ENCODE peak calls at places on chromosomes 6 and 20, in seven cellular contexts. G is AG09309, T is GM23338, S is HFFc6, P is K562, R is IMR-90, F is mesothelial cell of epicardium. E is an unnamed sample.

GRCh38 chr6:10736721-10737120 is 10.9 kb upstream of the TMEM14B start:
- DNase-seq in G (no peak), T (no peak), S (no peak), P (no peak), R (no peak), F (no peak), E (no peak)

GRCh38 chr20:33684533-33685327 is 1.5 kb downstream of the E2F1 start:
- DNase-seq in G (no peak), T (peak), S (no peak), P (no peak), R (no peak), F (no peak), E (no peak)

GRCh38 chr20:61435184-61435822 is 183.2 kb downstream of the CDH4 start:
- DNase-seq in G (no peak), T (no peak), S (no peak), P (no peak), R (no peak), F (no peak), E (no peak)

GRCh38 chr6:43091592-43091991 is 15.5 kb downstream of the PTK7 start:
- DNase-seq in G (no peak), T (no peak), S (no peak), P (no peak), R (no peak), F (no peak), E (no peak)

GRCh38 chr6:42928748-42929087 is 562 bp upstream of the CNPY3 start:
- DNase-seq in G (no peak), T (no peak), S (no peak), P (no peak), R (no peak), F (no peak), E (no peak)

GRCh38 chr6:56378966-56379608 is 131.7 kb upstream of the COL21A1 start:
- DNase-seq in G (no peak), T (no peak), S (no peak), P (no peak), R (no peak), F (no peak), E (no peak)

GRCh38 chr20:59776059-59776603 is 157.3 kb downstream of the SYCP2 start:
- DNase-seq in G (no peak), T (no peak), S (no peak), P (no peak), R (no peak), F (peak), E (no peak)

GRCh38 chr6:9083108-9083507 is 647.8 kb upstream of the SLC35B3 start:
- DNase-seq in G (no peak), T (no peak), S (no peak), P (no peak), R (no peak), F (no peak), E (no peak)

GRCh38 chr6:111662794-111663231 is 57.1 kb upstream of the TRAF3IP2 start:
- DNase-seq in G (no peak), T (no peak), S (peak), P (no peak), R (peak), F (no peak), E (no peak)

GRCh38 chr6:107832146-107833056 is 8.3 kb upstream of the SCML4 start:
- DNase-seq in G (no peak), T (no peak), S (no peak), P (no peak), R (no peak), F (no peak), E (no peak)

GRCh38 chr20:22887796-22888195 is 147.3 kb upstream of the SSTR4 start:
- DNase-seq in G (no peak), T (no peak), S (no peak), P (no peak), R (no peak), F (no peak), E (no peak)

GRCh38 chr6:89411019-89411268 is 1.1 kb downstream of the RRAGD start:
- DNase-seq in G (no peak), T (peak), S (no peak), P (no peak), R (no peak), F (peak), E (no peak)

GRCh38 chr6:168035098-168035660 is 37.7 kb downstream of the KIF25 start:
- DNase-seq in G (no peak), T (peak), S (peak), P (peak), R (peak), F (peak), E (peak)

GRCh38 chr6:143068001-143068400 is 7.3 kb downstream of the AIG1 start:
- DNase-seq in G (no peak), T (no peak), S (no peak), P (no peak), R (no peak), F (no peak), E (no peak)

GRCh38 chr6:93918258-93918657 is 498.9 kb upstream of the EPHA7 start:
- DNase-seq in G (no peak), T (no peak), S (no peak), P (no peak), R (no peak), F (no peak), E (no peak)

GRCh38 chr6:85479221-85479620 is 29.3 kb downstream of the NT5E start:
- DNase-seq in G (no peak), T (no peak), S (peak), P (no peak), R (peak), F (no peak), E (no peak)

GRCh38 chr6:34142599-34142998 is 3.3 kb downstream of the GRM4 start:
- DNase-seq in G (no peak), T (peak), S (no peak), P (peak), R (no peak), F (no peak), E (no peak)

GRCh38 chr6:49570474-49571079 is 20.1 kb downstream of the C6orf141 start:
- DNase-seq in G (no peak), T (no peak), S (peak), P (no peak), R (peak), F (no peak), E (no peak)

DNA sequence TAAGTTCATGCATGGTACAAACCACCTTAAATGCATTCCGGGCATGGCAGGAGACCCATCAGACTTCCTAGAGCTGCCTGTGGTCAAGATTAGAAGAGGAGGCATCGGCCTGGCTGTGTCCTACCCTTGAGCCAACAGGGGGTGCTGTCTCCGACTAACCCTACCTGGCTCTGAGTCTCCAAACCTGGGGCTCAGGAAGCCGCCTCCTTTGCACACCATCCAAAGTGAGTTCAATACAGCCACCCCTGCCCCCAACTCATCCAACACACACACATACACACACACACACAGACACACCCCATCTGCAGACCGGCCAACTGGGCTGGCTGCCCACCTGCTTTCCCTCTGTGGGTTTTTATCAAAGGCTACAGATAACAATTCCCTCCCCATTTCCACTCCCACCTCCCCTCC is 77.0 kb downstream of the JPH2 start:
- DNase-seq in G (no peak), T (peak), S (no peak), P (peak), R (no peak), F (no peak), E (no peak)
- TF ChIP-seq CTCF in G (peak), T (peak), S (peak), P (peak), R (peak), F (peak), E (peak)

DNA sequence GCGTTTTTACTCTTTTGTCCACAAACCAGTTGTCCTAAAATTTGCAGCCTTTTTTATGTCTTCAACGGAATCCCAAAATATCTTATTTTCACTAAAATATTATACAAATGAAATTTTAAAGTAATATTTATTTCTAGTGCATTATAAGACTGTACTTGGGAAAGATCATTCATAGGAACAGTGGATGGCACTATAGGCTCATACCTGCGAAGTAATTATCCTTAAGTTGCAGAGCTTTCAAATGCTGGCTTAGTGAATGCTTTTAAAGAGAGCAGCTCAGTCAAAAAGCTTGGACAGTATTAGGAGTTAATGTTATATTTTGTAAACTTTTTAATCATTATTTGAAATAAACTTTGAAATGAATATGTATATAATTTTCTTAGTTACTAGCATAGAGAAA is 254.9 kb downstream of the CDKAL1 start:
- DNase-seq in G (no peak), T (no peak), S (no peak), P (no peak), R (peak), F (no peak), E (no peak)
- TF ChIP-seq CTCF in G (peak), T (peak), S (peak), P (peak), R (peak), F (no peak), E (peak)

DNA sequence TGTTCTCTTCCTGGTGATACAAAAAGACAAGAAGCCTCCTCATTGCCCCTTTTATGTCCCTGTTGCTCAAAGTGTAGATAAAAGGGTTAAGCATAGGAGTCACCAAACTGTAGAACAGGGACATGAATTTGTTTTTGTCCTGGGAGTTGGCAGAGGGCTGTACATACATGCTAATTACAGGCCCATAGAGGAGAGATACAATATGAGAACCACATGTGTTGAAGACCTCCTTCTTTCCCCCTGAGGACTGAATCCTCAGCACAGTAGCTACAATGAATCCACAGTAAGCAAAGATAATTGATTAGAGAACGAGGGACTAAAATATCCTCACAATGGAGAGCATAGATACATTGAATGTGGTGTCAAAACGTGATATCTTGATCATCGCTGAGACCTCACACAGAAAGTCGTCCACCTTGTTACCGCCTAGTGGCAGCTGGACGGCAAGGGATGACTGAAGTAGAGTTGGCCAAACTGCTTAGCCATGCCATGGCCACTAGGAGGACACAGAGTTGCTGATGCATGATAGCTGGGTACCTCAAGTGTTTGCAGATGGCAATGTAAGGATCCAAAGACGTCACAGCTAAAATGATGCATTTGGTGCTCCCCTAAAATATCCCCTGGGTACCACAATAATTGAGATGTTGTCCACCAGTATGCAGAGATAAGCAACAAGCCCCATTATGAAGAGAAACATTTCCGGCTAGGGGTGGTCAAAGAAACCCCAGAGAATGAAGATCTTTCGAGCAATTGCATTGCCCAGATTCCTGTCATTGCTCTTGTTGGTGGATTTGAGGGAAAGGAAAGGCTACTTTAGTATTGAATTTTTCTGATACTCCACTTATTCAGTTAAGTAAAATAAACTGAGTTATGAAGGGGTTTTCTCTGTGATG is 15.0 kb downstream of the OR2B3 start:
- DNase-seq in G (no peak), T (peak), S (peak), P (peak), R (no peak), F (no peak), E (no peak)
- TF ChIP-seq CTCF in G (peak), T (peak), S (peak), P (peak), R (peak), F (peak), E (peak)

GRCh38 chr6:13487122-13488014 is at the start of gene GFOD1:
- DNase-seq in G (peak), T (peak), S (peak), P (peak), R (peak), F (peak), E (peak)
- TF ChIP-seq CTCF in G (peak), T (no peak), S (peak), P (no peak), R (peak), F (no peak), E (peak)

GRCh38 chr6:18055098-18055497 is 67.4 kb downstream of the NHLRC1 start:
- DNase-seq in G (no peak), T (no peak), S (no peak), P (no peak), R (no peak), F (no peak), E (no peak)
- TF ChIP-seq CTCF in G (no peak), T (no peak), S (no peak), P (no peak), R (no peak), F (no peak), E (no peak)

GRCh38 chr6:12637960-12638641 is 78.5 kb upstream of the PHACTR1 start:
- DNase-seq in G (peak), T (peak), S (peak), P (peak), R (peak), F (peak), E (peak)

GRCh38 chr6:12635375-12635774 is 81.2 kb upstream of the PHACTR1 start:
- DNase-seq in G (no peak), T (no peak), S (no peak), P (no peak), R (no peak), F (no peak), E (no peak)

GRCh38 chr6:12635813-12636212 is 80.8 kb upstream of the PHACTR1 start:
- DNase-seq in G (no peak), T (no peak), S (no peak), P (no peak), R (no peak), F (no peak), E (no peak)

GRCh38 chr6:12640438-12640837 is 76.1 kb upstream of the PHACTR1 start:
- DNase-seq in G (no peak), T (no peak), S (no peak), P (no peak), R (no peak), F (no peak), E (no peak)

GRCh38 chr6:12636336-12636735 is 80.2 kb upstream of the PHACTR1 start:
- DNase-seq in G (no peak), T (no peak), S (no peak), P (no peak), R (no peak), F (no peak), E (no peak)
- TF ChIP-seq CTCF in G (peak), T (no peak), S (peak), P (no peak), R (no peak), F (no peak), E (peak)

GRCh38 chr20:2538931-2539330 is 2.6 kb downstream of the TMC2 start:
- DNase-seq in G (no peak), T (no peak), S (no peak), P (no peak), R (no peak), F (no peak), E (no peak)
- TF ChIP-seq CTCF in G (no peak), T (no peak), S (no peak), P (no peak), R (no peak), F (no peak), E (no peak)

DNA sequence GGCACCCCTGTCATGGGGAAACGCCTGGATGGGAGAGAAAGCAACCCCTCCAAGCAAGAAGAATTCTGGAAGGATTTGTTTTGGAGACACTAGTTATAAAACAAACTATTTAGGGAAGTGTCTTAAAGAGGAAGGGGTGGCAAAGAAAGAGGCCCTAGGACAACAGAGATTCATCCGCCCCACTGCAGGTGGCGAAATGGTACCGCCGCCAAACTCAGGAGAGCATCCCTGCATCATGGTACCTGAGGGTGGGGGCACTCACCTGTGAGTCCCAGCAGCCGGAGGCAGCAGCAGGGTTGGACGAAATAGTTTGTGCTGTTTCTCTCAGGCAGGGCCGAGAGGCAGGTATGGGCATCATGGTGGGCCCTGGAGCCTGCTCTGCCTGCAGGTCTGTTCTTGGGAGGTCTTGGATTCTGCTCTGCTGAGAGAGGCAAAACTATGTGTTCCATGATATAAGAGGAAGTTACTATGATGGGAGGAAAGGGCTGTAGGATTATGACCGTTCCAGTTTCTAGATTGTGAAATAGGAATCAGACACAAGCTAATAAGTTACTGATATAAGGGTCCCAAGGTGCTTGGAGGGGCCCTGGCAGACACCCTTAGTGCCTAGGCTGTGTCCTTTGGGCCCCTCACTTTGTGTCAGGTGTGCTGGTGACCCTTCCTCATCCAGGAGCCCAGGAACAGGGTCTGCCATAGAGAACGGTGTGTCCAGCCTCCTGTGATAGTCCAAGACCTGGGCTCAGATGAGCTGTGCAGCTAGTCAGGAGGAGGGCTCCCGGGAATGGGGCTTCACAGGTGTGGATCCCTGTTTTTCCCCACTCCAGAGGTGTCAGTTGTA is 20.4 kb downstream of the SIRPD start:
- DNase-seq in G (no peak), T (peak), S (no peak), P (no peak), R (no peak), F (no peak), E (no peak)
- TF ChIP-seq CTCF in G (no peak), T (peak), S (no peak), P (no peak), R (no peak), F (no peak), E (no peak)

DNA sequence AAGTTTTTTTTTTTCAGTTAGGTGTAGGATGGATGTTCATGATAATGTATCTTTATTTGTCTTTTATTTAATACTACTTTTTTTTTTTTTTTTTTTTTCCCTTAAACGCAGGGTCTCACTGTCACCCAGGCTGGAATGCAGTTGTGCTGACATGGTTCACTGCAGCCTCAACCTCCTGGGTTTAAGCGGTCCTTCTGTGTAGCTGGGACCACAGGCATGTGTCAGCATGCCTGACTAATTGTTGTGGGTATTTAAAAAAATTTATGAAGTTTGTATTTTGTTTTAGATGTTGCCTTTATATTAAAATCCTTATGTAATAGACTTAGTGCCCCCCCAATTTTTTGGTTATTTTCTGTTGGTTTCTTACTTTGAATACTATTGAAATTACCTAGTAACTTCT is 42.6 kb downstream of the NCOA3 start:
- DNase-seq in G (no peak), T (no peak), S (peak), P (no peak), R (peak), F (no peak), E (no peak)
- TF ChIP-seq CTCF in G (no peak), T (no peak), S (no peak), P (no peak), R (no peak), F (no peak), E (no peak)

E was measured in progenitor cell of endocrine pancreas.